ENCODE peak calls at places on chromosomes 16 and 17, in seven cellular contexts. Q, M, U, E, Z, D and P are unnamed samples.

GRCh38 chr16:85999778-86000177 is 100.8 kb downstream of the IRF8 start:
- DNase-seq in Q (no peak), M (no peak), U (no peak), E (no peak), Z (peak), D (no peak), P (no peak)

GRCh38 chr17:79919164-79919585 is 79.9 kb upstream of the CBX4 start:
- DNase-seq in Q (no peak), M (no peak), U (no peak), E (peak), Z (peak), D (peak), P (no peak)

GRCh38 chr17:29461807-29462206 is 71.6 kb downstream of the TAOK1 start:
- DNase-seq in Q (no peak), M (no peak), U (no peak), E (no peak), Z (no peak), D (no peak), P (no peak)

GRCh38 chr16:557463-558297 is 2.5 kb upstream of the PRR35 start:
- DNase-seq in Q (no peak), M (no peak), U (no peak), E (no peak), Z (no peak), D (no peak), P (no peak)

GRCh38 chr17:65554568-65555223 is 6.8 kb downstream of the AXIN2 start:
- DNase-seq in Q (no peak), M (no peak), U (no peak), E (no peak), Z (no peak), D (no peak), P (no peak)

GRCh38 chr17:75764711-75765421 is at the start of gene GALK1:
- DNase-seq in Q (peak), M (peak), U (peak), E (peak), Z (peak), D (peak), P (peak)

GRCh38 chr17:73384926-73385325 is 73.1 kb upstream of the CDC42EP4 start:
- DNase-seq in Q (no peak), M (no peak), U (no peak), E (no peak), Z (no peak), D (no peak), P (no peak)

GRCh38 chr17:36149296-36149820 is 27.1 kb downstream of the TBC1D3B start:
- DNase-seq in Q (no peak), M (no peak), U (no peak), E (no peak), Z (peak), D (no peak), P (no peak)

GRCh38 chr17:45382226-45382625 is 50.4 kb downstream of the ARHGAP27 start:
- DNase-seq in Q (no peak), M (no peak), U (no peak), E (no peak), Z (no peak), D (no peak), P (no peak)

GRCh38 chr17:75075597-75076253 is 12.0 kb upstream of the SLC16A5 start:
- DNase-seq in Q (no peak), M (no peak), U (no peak), E (no peak), Z (no peak), D (no peak), P (no peak)

GRCh38 chr17:11705111-11705510 is 106.8 kb downstream of the DNAH9 start:
- DNase-seq in Q (no peak), M (no peak), U (no peak), E (peak), Z (no peak), D (no peak), P (no peak)

GRCh38 chr17:42009170-42009569 is 8.1 kb downstream of the DNAJC7 start:
- DNase-seq in Q (no peak), M (no peak), U (no peak), E (no peak), Z (peak), D (no peak), P (no peak)

GRCh38 chr16:3292604-3293003 is 9.3 kb downstream of the ZNF263 start:
- DNase-seq in Q (no peak), M (no peak), U (no peak), E (no peak), Z (no peak), D (peak), P (no peak)

GRCh38 chr16:31216552-31217530 is at the start of gene PYDC1:
- DNase-seq in Q (no peak), M (no peak), U (no peak), E (no peak), Z (no peak), D (no peak), P (no peak)

GRCh38 chr17:82236142-82236971 is 7.5 kb downstream of the SLC16A3 start:
- DNase-seq in Q (peak), M (peak), U (peak), E (peak), Z (peak), D (peak), P (no peak)

GRCh38 chr17:81096741-81097133 is 61.8 kb downstream of the BAIAP2 start:
- DNase-seq in Q (no peak), M (no peak), U (no peak), E (no peak), Z (no peak), D (no peak), P (no peak)

GRCh38 chr17:76268015-76268749 is 3.0 kb downstream of the UBALD2 start:
- DNase-seq in Q (peak), M (peak), U (no peak), E (no peak), Z (peak), D (no peak), P (no peak)

GRCh38 chr16:69329369-69330285 is 761 bp downstream of the PDF start:
- DNase-seq in Q (peak), M (peak), U (no peak), E (peak), Z (peak), D (peak), P (peak)

GRCh38 chr16:56848056-56848936 is 16.7 kb upstream of the SLC12A3 start:
- DNase-seq in Q (no peak), M (no peak), U (no peak), E (no peak), Z (peak), D (peak), P (no peak)

GRCh38 chr16:30992931-30993816 is 8.2 kb downstream of the HSD3B7 start:
- DNase-seq in Q (no peak), M (no peak), U (no peak), E (no peak), Z (no peak), D (no peak), P (no peak)

GRCh38 chr17:71176928-71177443 is 943.8 kb upstream of the SOX9 start:
- DNase-seq in Q (no peak), M (no peak), U (no peak), E (peak), Z (no peak), D (peak), P (no peak)

GRCh38 chr16:16009396-16009795 is 60.0 kb downstream of the ABCC1 start:
- DNase-seq in Q (no peak), M (no peak), U (no peak), E (no peak), Z (no peak), D (no peak), P (no peak)

GRCh38 chr16:62137991-62138390 is 101.8 kb upstream of the CDH8 start:
- DNase-seq in Q (no peak), M (no peak), U (no peak), E (no peak), Z (no peak), D (no peak), P (no peak)

GRCh38 chr17:30476726-30477082 is 504 bp upstream of the GOSR1 start:
- DNase-seq in Q (no peak), M (peak), U (no peak), E (no peak), Z (no peak), D (no peak), P (no peak)